ENCODE peak calls at places on chromosomes 11 and 22, in five cellular contexts. A is Caco-2, N is upper lobe of right lung, D is ovary, O is lower lobe of right lung. L is an unnamed sample.

GRCh38 chr11:71263391-71263790 is 11.0 kb upstream of the SHANK2 start:
- DNase-seq in A (no peak), N (no peak), D (no peak), O (no peak), L (peak; percentile 88)

GRCh38 chr11:46490576-46491100 is 99.1 kb upstream of the CHRM4 start:
- DNase-seq in A (no peak), N (no peak), D (no peak), O (no peak), L (no peak)

GRCh38 chr11:46701078-46701654 is 335 bp downstream of the ZNF408 start:
- DNase-seq in A (no peak), N (no peak), D (peak; percentile 48), O (no peak), L (peak; percentile 47)

GRCh38 chr11:121514998-121515671 is 62.4 kb upstream of the SORL1-AS1 start:
- DNase-seq in A (no peak), N (no peak), D (no peak), O (no peak), L (no peak)

GRCh38 chr11:34749666-34750659 is 129.1 kb downstream of the EHF start:
- DNase-seq in A (no peak), N (peak; percentile 88), D (no peak), O (peak; percentile 84), L (no peak)

GRCh38 chr11:120564573-120565301 is 53.2 kb downstream of the GRIK4 start:
- DNase-seq in A (no peak), N (no peak), D (peak; percentile 67), O (peak; percentile 52), L (peak; percentile 96)

GRCh38 chr11:10305964-10306918 is 1.4 kb downstream of the ADM start:
- DNase-seq in A (peak; percentile 40), N (no peak), D (peak; percentile 52), O (peak; percentile 48), L (no peak)

GRCh38 chr11:22479133-22479690 is 141.0 kb downstream of the SLC17A6 start:
- DNase-seq in A (no peak), N (no peak), D (no peak), O (no peak), L (no peak)

GRCh38 chr11:104623518-104623917 is 274.7 kb downstream of the CASP12 start:
- DNase-seq in A (no peak), N (no peak), D (no peak), O (no peak), L (no peak)

GRCh38 chr11:120055646-120056045 is 82.3 kb downstream of the TRIM29 start:
- DNase-seq in A (no peak), N (no peak), D (no peak), O (no peak), L (no peak)

GRCh38 chr11:33045551-33046255 is 6.3 kb downstream of the TCP11L1 start:
- DNase-seq in A (peak; percentile 45), N (no peak), D (no peak), O (no peak), L (no peak)

GRCh38 chr11:124174001-124174400 is 9.1 kb upstream of the OR10D3 start:
- DNase-seq in A (peak; percentile 20), N (no peak), D (no peak), O (no peak), L (peak; percentile 60)

GRCh38 chr11:94303884-94304459 is 408 bp upstream of the IZUMO1R start:
- DNase-seq in A (no peak), N (no peak), D (no peak), O (no peak), L (no peak)

GRCh38 chr11:35326266-35326879 is 93.0 kb downstream of the SLC1A2 start:
- DNase-seq in A (no peak), N (no peak), D (no peak), O (no peak), L (no peak)

GRCh38 chr11:6362185-6362867 is 27.9 kb upstream of the SMPD1 start:
- DNase-seq in A (no peak), N (peak; percentile 66), D (no peak), O (peak; percentile 60), L (no peak)

GRCh38 chr11:10878408-10879214 is 20.8 kb upstream of the ZBED5 start:
- DNase-seq in A (peak; percentile 75), N (no peak), D (no peak), O (no peak), L (peak; percentile 69)

GRCh38 chr22:42500836-42501179 is 18.8 kb downstream of the RRP7A start:
- DNase-seq in A (no peak), N (peak; percentile 70), D (no peak), O (no peak), L (no peak)

GRCh38 chr11:86395061-86395551 is 20.4 kb downstream of the CCDC81 start:
- DNase-seq in A (no peak), N (no peak), D (peak; percentile 25), O (no peak), L (no peak)

GRCh38 chr22:37628830-37629229 is 10.6 kb upstream of the SH3BP1 start:
- DNase-seq in A (no peak), N (no peak), D (no peak), O (no peak), L (peak; percentile 89)

GRCh38 chr11:71565263-71565662 is at the start of gene KRTAP5-10:
- DNase-seq in A (no peak), N (no peak), D (no peak), O (no peak), L (no peak)

GRCh38 chr11:71499546-71499945 is 27.5 kb upstream of the KRTAP5-7 start:
- DNase-seq in A (no peak), N (no peak), D (no peak), O (no peak), L (no peak)

GRCh38 chr11:120612363-120613263 is 101.1 kb downstream of the GRIK4 start:
- DNase-seq in A (peak; percentile 44), N (no peak), D (peak; percentile 51), O (no peak), L (no peak)

GRCh38 chr11:27217948-27218410 is 145.0 kb downstream of the CCDC34 start:
- DNase-seq in A (no peak), N (no peak), D (no peak), O (no peak), L (no peak)

GRCh38 chr11:75760710-75761493 is 7.7 kb upstream of the DGAT2 start:
- DNase-seq in A (no peak), N (no peak), D (no peak), O (no peak), L (peak; percentile 85)

GRCh38 chr11:15194671-15195415 is 80.1 kb downstream of the INSC start:
- DNase-seq in A (no peak), N (no peak), D (no peak), O (no peak), L (no peak)

GRCh38 chr11:41983458-41983857 is 524.0 kb upstream of the LRRC4C start:
- DNase-seq in A (no peak), N (no peak), D (no peak), O (no peak), L (no peak)

GRCh38 chr11:78605296-78605695 is 30.6 kb upstream of the NARS2 start:
- DNase-seq in A (no peak), N (no peak), D (no peak), O (no peak), L (no peak)

GRCh38 chr22:22787151-22787550 is 100.5 kb upstream of the IGLL5 start:
- DNase-seq in A (peak; percentile 14), N (no peak), D (no peak), O (no peak), L (no peak)

GRCh38 chr22:21623402-21623970 is 6.3 kb downstream of the YDJC start:
- DNase-seq in A (no peak), N (no peak), D (no peak), O (no peak), L (no peak)
- H3K36me3 ChIP-seq in A (peaks cover 4% of the 10 kb centered on the region), N (peaks cover 10% of the 10 kb centered on the region), D (no peaks in the 10 kb centered on the region), O (peaks cover 46% of the 10 kb centered on the region), L (peaks cover 26% of the 10 kb centered on the region)

GRCh38 chr11:63663809-63664208 is 7.4 kb downstream of the ATL3 start:
- DNase-seq in A (no peak), N (no peak), D (no peak), O (no peak), L (peak; percentile 94)
- H3K4me1 ChIP-seq in A (peaks cover 9% of the 10 kb centered on the region), N (peaks cover 42% of the 10 kb centered on the region), D (peaks cover 16% of the 10 kb centered on the region), O (peaks cover 51% of the 10 kb centered on the region), L (peaks cover 47% of the 10 kb centered on the region)

GRCh38 chr11:73019448-73019847 is 122.7 kb downstream of the FCHSD2 start:
- DNase-seq in A (no peak), N (no peak), D (no peak), O (no peak), L (no peak)

GRCh38 chr11:73019996-73020395 is 122.1 kb downstream of the FCHSD2 start:
- DNase-seq in A (no peak), N (no peak), D (no peak), O (no peak), L (no peak)

GRCh38 chr11:73028621-73029020 is 113.5 kb downstream of the FCHSD2 start:
- DNase-seq in A (no peak), N (no peak), D (no peak), O (no peak), L (no peak)

GRCh38 chr11:73029408-73029807 is 112.7 kb downstream of the FCHSD2 start:
- DNase-seq in A (no peak), N (no peak), D (no peak), O (no peak), L (no peak)

DNA sequence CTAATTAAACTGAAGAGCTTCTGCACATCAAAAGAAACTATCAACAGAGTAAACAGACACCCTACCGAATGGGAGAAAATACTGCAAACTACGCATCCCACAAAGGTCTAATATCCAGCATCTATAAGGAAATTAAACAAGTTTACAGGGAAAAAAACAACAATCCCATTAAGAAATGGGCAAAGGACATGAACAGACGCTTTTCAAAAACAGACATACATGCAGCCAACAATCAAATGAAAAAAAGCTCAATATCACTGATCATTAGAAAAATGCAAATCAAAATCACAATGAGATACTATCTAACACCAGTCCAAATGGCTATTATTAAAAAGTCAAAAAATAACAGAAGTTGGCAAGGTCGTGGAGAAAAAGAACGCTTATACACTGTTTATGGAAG is 117.5 kb downstream of the FCHSD2 start:
- DNase-seq in A (no peak), N (no peak), D (no peak), O (no peak), L (no peak)
- H3K36me3 ChIP-seq in A (no peaks in the 10 kb centered on the region), N (no peaks in the 10 kb centered on the region), D (no peaks in the 10 kb centered on the region), O (no peaks in the 10 kb centered on the region), L (no peaks in the 10 kb centered on the region)

GRCh38 chr11:62788991-62789390 is 1.8 kb downstream of the TMEM179B start:
- DNase-seq in A (no peak), N (no peak), D (no peak), O (no peak), L (no peak)
- H3K4me1 ChIP-seq in A (peaks cover 9% of the 10 kb centered on the region), N (peaks cover 44% of the 10 kb centered on the region), D (no peaks in the 10 kb centered on the region), O (peaks cover 57% of the 10 kb centered on the region), L (peaks cover 35% of the 10 kb centered on the region)

GRCh38 chr11:68411501-68411991 is 49.0 kb upstream of the PPP6R3 start:
- DNase-seq in A (no peak), N (peak; percentile 68), D (no peak), O (peak; percentile 47), L (peak; percentile 69)
- H3K36me3 ChIP-seq in A (peaks cover 21% of the 10 kb centered on the region), N (peaks cover 69% of the 10 kb centered on the region), D (no peaks in the 10 kb centered on the region), O (peaks cover 70% of the 10 kb centered on the region), L (peaks cover 21% of the 10 kb centered on the region)

GRCh38 chr22:35542157-35542971 is 1.7 kb downstream of the RASD2 start:
- DNase-seq in A (no peak), N (no peak), D (no peak), O (no peak), L (no peak)
- H3K4me1 ChIP-seq in A (peaks cover 5% of the 10 kb centered on the region), N (peaks cover 6% of the 10 kb centered on the region), D (peaks cover 4% of the 10 kb centered on the region), O (peaks cover 20% of the 10 kb centered on the region), L (peaks cover 15% of the 10 kb centered on the region)